ENCODE peak calls at places on chromosomes 12 and 14, in ten cellular contexts. I is esophagus muscularis mucosa; N is Panc1; E is naive thymus-derived CD4-positive, alpha-beta T cell; C is IMR-90; U is ovary; L is neural progenitor cell; D is GM23338; M is WERI-Rb-1; O is H1. Z is an unnamed sample.

GRCh38 chr14:72664651-72665050 is 229.2 kb downstream of the DPF3 start:
- DNase-seq in I (no peak), N (no peak), E (no peak), C (no peak), U (no peak), L (no peak), D (no peak), M (no peak), O (no peak), Z (no peak)

GRCh38 chr12:68899251-68899771 is 33.7 kb downstream of the CPM start:
- DNase-seq in I (no peak), N (no peak), E (no peak), C (peak), U (peak), L (no peak), D (no peak), M (no peak), O (no peak), Z (no peak)

GRCh38 chr12:75545636-75546035 is 34.2 kb upstream of the KRR1 start:
- DNase-seq in I (no peak), N (no peak), E (no peak), C (no peak), U (no peak), L (no peak), D (no peak), M (no peak), O (no peak), Z (no peak)

GRCh38 chr14:51805541-51805940 is 54.9 kb upstream of the GNG2 start:
- DNase-seq in I (no peak), N (no peak), E (no peak), C (no peak), U (no peak), L (no peak), D (peak), M (peak), O (no peak), Z (no peak)

GRCh38 chr14:26170885-26171284 is 426.9 kb downstream of the NOVA1 start:
- DNase-seq in I (no peak), N (no peak), E (no peak), C (no peak), U (no peak), L (no peak), D (no peak), M (no peak), O (no peak), Z (no peak)

GRCh38 chr12:45235087-45236025 is 19.5 kb downstream of the ANO6 start:
- DNase-seq in I (no peak), N (no peak), E (no peak), C (peak), U (peak), L (peak), D (peak), M (no peak), O (no peak), Z (no peak)

GRCh38 chr12:66779466-66779865 is 100.6 kb upstream of the GRIP1 start:
- DNase-seq in I (no peak), N (no peak), E (no peak), C (no peak), U (no peak), L (no peak), D (no peak), M (no peak), O (no peak), Z (no peak)

GRCh38 chr12:79624378-79624777 is 66.4 kb downstream of the PAWR start:
- DNase-seq in I (no peak), N (no peak), E (no peak), C (peak), U (no peak), L (no peak), D (peak), M (no peak), O (no peak), Z (no peak)

GRCh38 chr14:77111021-77111420 is 13.0 kb downstream of the CIPC start:
- DNase-seq in I (no peak), N (no peak), E (no peak), C (no peak), U (no peak), L (peak), D (peak), M (no peak), O (no peak), Z (no peak)

GRCh38 chr12:124853781-124854636 is 9.7 kb downstream of the SCARB1 start:
- DNase-seq in I (no peak), N (no peak), E (no peak), C (no peak), U (peak), L (no peak), D (no peak), M (no peak), O (no peak), Z (no peak)

GRCh38 chr12:29455087-29455486 is 42.4 kb downstream of the OVCH1 start:
- DNase-seq in I (no peak), N (no peak), E (no peak), C (no peak), U (no peak), L (no peak), D (no peak), M (no peak), O (no peak), Z (no peak)

GRCh38 chr12:117890644-117891043 is 78.1 kb downstream of the KSR2 start:
- DNase-seq in I (no peak), N (no peak), E (no peak), C (no peak), U (no peak), L (no peak), D (no peak), M (no peak), O (no peak), Z (no peak)

GRCh38 chr14:95507701-95508103 is 8.7 kb downstream of the SYNE3 start:
- DNase-seq in I (no peak), N (no peak), E (no peak), C (peak), U (no peak), L (no peak), D (no peak), M (no peak), O (no peak), Z (no peak)

GRCh38 chr12:57838594-57839302 is 7.8 kb downstream of the CTDSP2 start:
- DNase-seq in I (no peak), N (no peak), E (no peak), C (peak), U (no peak), L (no peak), D (no peak), M (no peak), O (no peak), Z (no peak)

GRCh38 chr14:96055065-96055752 is 16.0 kb downstream of the C14orf132 start:
- DNase-seq in I (no peak), N (no peak), E (no peak), C (peak), U (no peak), L (no peak), D (no peak), M (no peak), O (peak), Z (no peak)

GRCh38 chr14:65002586-65003210 is 16.0 kb downstream of the FNTB start:
- DNase-seq in I (no peak), N (no peak), E (no peak), C (peak), U (no peak), L (no peak), D (no peak), M (no peak), O (no peak), Z (no peak)

GRCh38 chr14:38042356-38042755 is 165.3 kb upstream of the SSTR1 start:
- DNase-seq in I (no peak), N (no peak), E (no peak), C (peak), U (no peak), L (no peak), D (peak), M (no peak), O (no peak), Z (no peak)

GRCh38 chr12:111121840-111122239 is 201.5 kb upstream of the MYL2 start:
- DNase-seq in I (no peak), N (no peak), E (no peak), C (no peak), U (no peak), L (no peak), D (peak), M (peak), O (no peak), Z (no peak)

GRCh38 chr12:63400746-63401145 is 249.7 kb upstream of the AVPR1A start:
- DNase-seq in I (no peak), N (no peak), E (no peak), C (peak), U (no peak), L (no peak), D (no peak), M (no peak), O (no peak), Z (no peak)

GRCh38 chr12:58633479-58633878 is 286.8 kb downstream of the LRIG3 start:
- DNase-seq in I (no peak), N (no peak), E (no peak), C (peak), U (no peak), L (no peak), D (no peak), M (no peak), O (no peak), Z (no peak)

GRCh38 chr12:39619316-39619659 is 315 bp downstream of the ABCD2 start:
- DNase-seq in I (no peak), N (no peak), E (no peak), C (no peak), U (no peak), L (peak), D (peak), M (peak), O (no peak), Z (no peak)

GRCh38 chr14:57835751-57836150 is 30.1 kb downstream of the SLC35F4 start:
- DNase-seq in I (no peak), N (no peak), E (no peak), C (no peak), U (no peak), L (no peak), D (peak), M (no peak), O (no peak), Z (no peak)

GRCh38 chr14:101654051-101654450 is 92.8 kb downstream of the DIO3 start:
- DNase-seq in I (no peak), N (no peak), E (no peak), C (no peak), U (no peak), L (no peak), D (no peak), M (peak), O (no peak), Z (no peak)

GRCh38 chr12:93297536-93297935 is 80.2 kb upstream of the NUDT4 start:
- DNase-seq in I (no peak), N (no peak), E (no peak), C (no peak), U (no peak), L (no peak), D (no peak), M (no peak), O (no peak), Z (no peak)

GRCh38 chr12:60845696-60846095 is 1249.9 kb downstream of the SLC16A7 start:
- DNase-seq in I (no peak), N (no peak), E (no peak), C (no peak), U (no peak), L (no peak), D (no peak), M (no peak), O (no peak), Z (no peak)

GRCh38 chr12:66367015-66367667 is 64.8 kb downstream of the HELB start:
- DNase-seq in I (no peak), N (no peak), E (no peak), C (no peak), U (no peak), L (peak), D (no peak), M (no peak), O (no peak), Z (no peak)

GRCh38 chr14:91350483-91350812 is 67.2 kb downstream of the CCDC88C start:
- DNase-seq in I (no peak), N (no peak), E (no peak), C (no peak), U (no peak), L (no peak), D (no peak), M (no peak), O (no peak), Z (no peak)

GRCh38 chr14:61369097-61369496 is 47.7 kb downstream of the PRKCH start:
- DNase-seq in I (peak), N (no peak), E (no peak), C (no peak), U (no peak), L (no peak), D (no peak), M (no peak), O (no peak), Z (no peak)

GRCh38 chr14:85125331-85125730 is 404.6 kb upstream of the FLRT2 start:
- DNase-seq in I (no peak), N (no peak), E (no peak), C (no peak), U (no peak), L (no peak), D (no peak), M (peak), O (no peak), Z (no peak)

DNA sequence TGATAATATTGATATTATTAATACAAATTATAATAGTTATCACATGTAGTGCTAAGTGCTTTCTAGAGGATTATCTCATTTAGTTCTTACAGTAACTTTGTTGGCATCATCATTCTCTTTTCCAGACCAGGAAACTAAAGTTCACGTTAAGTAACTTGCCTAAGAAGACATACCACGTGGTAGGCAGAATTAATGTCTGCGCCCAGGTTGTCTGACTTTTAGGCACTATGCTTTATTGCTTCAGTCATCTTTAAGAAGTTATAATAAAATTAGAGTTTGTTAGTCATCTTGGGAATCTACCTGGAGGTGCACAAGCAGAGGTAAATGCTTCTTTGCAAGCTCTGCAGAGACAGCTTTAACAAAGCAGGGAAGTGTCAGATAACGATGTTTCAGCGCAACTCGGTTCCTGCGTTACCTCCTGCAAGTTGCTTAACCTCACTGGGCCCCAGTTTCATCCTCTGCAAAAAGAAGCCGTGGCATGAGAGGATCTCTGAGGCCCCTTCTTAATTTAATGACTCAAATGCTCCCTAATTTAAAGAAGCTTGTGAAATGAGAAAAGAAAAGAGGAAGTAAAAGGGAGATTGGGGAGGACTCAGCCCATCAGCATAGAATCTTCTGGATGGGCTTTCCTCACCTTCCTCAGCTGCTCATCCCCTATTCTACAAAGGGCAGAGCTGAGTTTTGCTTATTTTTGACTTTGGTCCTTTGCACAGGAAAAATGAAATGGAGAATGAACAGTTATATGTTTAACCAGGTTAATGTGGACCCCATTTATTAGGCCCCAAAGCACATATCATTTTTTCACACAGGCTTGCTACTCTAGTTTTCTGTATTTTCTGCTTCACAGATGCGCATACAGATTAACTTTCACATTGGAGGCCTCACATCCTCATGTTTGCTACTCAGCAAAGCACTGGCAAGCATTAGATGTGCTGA is 5.3 kb downstream of the ARHGDIB start:
- DNase-seq in I (no peak), N (no peak), E (no peak), C (no peak), U (no peak), L (no peak), D (no peak), M (peak), O (no peak), Z (no peak)
- H3K27ac ChIP-seq in I (peak), N (no peak), E (peak), C (no peak), U (no peak), L (no peak), D (no peak), M (no peak), O (no peak), Z (peak)

GRCh38 chr14:32933943-32934890 is 4.5 kb upstream of the NPAS3 start:
- DNase-seq in I (no peak), N (no peak), E (no peak), C (no peak), U (no peak), L (peak), D (peak), M (peak), O (peak), Z (no peak)
- H3K4me3 ChIP-seq in I (peak), N (peak), E (no peak), C (no peak), U (peak), L (peak), D (peak), M (peak), O (peak), Z (peak)

DNA sequence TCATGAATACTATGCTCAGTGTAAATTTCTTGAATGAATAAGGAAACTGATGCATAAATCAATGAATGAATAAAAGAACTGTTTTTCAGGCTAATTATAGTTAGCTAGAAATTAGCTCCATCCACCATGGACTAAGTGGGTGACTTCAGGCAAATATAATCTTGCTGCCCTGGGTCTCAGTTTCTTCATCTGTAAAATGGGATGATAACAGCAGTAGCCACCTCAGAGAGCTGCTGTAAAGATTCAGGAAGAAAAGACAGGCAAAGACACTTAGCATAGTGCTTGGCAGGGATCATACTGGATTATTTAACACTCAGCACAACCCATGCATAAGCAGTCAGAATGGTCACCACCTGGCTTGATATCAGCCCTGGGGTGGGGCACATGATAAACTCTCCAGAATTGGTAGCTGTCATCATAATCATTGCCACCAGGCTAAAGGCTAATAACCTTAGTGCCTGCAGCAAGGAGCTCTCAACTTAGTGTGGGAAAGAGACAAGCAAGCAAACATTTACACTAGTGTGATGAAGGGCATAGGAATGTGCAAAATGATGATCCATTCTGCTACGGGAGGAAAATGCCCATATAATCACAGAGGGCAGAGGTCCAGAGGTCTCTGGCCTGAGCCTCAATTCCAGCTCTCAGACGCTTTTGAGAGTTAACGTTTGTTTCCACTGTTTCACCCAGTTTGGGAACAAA is 234.7 kb upstream of the TBX3 start:
- DNase-seq in I (no peak), N (peak), E (no peak), C (peak), U (no peak), L (no peak), D (no peak), M (no peak), O (no peak), Z (no peak)
- H3K27ac ChIP-seq in I (no peak), N (no peak), E (no peak), C (no peak), U (no peak), L (no peak), D (no peak), M (no peak), O (no peak), Z (no peak)

GRCh38 chr12:49349266-49349665 is 2.6 kb downstream of the DNAJC22 start:
- DNase-seq in I (no peak), N (no peak), E (no peak), C (no peak), U (no peak), L (no peak), D (no peak), M (no peak), O (no peak), Z (peak)
- H3K4me3 ChIP-seq in I (no peak), N (no peak), E (no peak), C (no peak), U (no peak), L (no peak), D (no peak), M (no peak), O (no peak), Z (no peak)

DNA sequence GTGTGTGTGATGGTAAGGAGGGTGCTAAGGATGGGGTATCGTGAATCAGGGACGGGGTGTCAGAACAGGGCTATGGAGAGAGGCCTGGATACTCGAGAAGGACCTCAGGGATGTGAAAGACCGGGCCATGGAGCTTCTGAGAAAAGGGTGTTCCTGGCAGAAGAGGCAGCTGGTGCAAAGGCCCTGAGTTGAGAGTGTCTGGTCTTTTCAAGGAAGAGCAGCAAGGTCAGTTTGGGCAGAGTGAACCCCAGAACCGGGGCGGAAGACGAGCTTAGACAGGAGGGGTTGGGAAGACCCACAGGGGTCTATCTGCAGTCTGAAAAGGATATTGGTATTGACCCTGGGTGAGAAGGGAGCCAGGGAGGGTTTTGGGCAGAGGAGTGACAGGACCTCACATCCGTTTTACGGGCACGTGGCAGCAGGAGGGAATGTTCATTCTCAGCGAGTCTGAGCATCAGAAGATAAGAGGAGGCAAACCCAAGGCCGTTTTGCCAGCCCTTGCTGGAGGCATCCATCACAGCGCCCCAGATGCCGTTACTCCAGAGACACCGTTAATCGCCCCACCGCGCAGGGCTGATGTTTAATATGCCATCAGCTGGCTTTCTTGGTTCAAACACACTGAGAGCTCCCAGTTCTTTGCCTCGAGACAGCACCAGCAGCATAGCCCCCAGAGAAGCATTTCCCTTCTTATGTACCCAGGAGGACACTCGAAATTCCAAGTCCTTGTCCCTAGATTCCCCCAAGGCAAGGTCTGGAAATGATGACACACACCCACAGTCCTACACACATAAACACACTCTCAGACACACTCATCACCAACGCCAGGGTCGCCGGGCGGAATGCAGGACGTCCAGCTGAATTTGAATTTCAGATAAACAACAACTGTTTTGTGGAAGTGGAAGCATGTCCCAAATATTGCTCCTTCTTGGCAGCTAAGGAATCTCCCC is 41.4 kb upstream of the EML1 start:
- DNase-seq in I (no peak), N (no peak), E (no peak), C (peak), U (no peak), L (no peak), D (no peak), M (no peak), O (no peak), Z (no peak)
- H3K27ac ChIP-seq in I (peak), N (peak), E (no peak), C (peak), U (no peak), L (no peak), D (no peak), M (no peak), O (no peak), Z (peak)

Z was measured in right atrium auricular region.